ENCODE peak calls at places on chromosomes 12 and 14, in four cellular contexts. E, V, N and I are unnamed samples. For H3K9me3, the result is how much of the 10 kb centered on the place peaks cover.

GRCh38 chr12:101181776-101182175 is 28.3 kb downstream of the SLC5A8 start:
- DNase-seq in E (no peak), V (peak), N (no peak), I (no peak)

GRCh38 chr12:132806857-132807256 is 21.8 kb downstream of the GOLGA3 start:
- DNase-seq in E (no peak), V (no peak), N (no peak), I (no peak)

GRCh38 chr12:1842183-1842904 is 22.0 kb downstream of the LRTM2 start:
- DNase-seq in E (no peak), V (no peak), N (no peak), I (no peak)

GRCh38 chr12:5945071-5946008 is at the start of gene ANO2:
- DNase-seq in E (no peak), V (peak), N (peak), I (no peak)

GRCh38 chr12:59723520-59723919 is 127.7 kb downstream of the SLC16A7 start:
- DNase-seq in E (no peak), V (no peak), N (no peak), I (no peak)

GRCh38 chr14:61608245-61609142 is 86.8 kb upstream of the HIF1A start:
- DNase-seq in E (no peak), V (no peak), N (peak), I (no peak)

GRCh38 chr14:22848391-22849164 is 12.2 kb downstream of the MMP14 start:
- DNase-seq in E (peak), V (peak), N (peak), I (peak)

GRCh38 chr12:91316161-91316759 is 133.6 kb upstream of the DCN start:
- DNase-seq in E (no peak), V (no peak), N (no peak), I (no peak)

GRCh38 chr14:56874375-56874774 is 64.1 kb upstream of the OTX2 start:
- DNase-seq in E (peak), V (no peak), N (peak), I (no peak)

GRCh38 chr12:104763163-104763805 is 194.8 kb downstream of the SLC41A2 start:
- DNase-seq in E (peak), V (peak), N (no peak), I (no peak)

GRCh38 chr12:121530600-121531355 is 50.0 kb downstream of the KDM2B start:
- DNase-seq in E (no peak), V (peak), N (no peak), I (peak)

GRCh38 chr12:3263282-3263681 is 186.1 kb downstream of the TSPAN9 start:
- DNase-seq in E (no peak), V (no peak), N (no peak), I (no peak)

GRCh38 chr12:62711626-62712305 is 223.2 kb downstream of the PPM1H start:
- DNase-seq in E (no peak), V (peak), N (peak), I (no peak)

GRCh38 chr12:57175428-57176138 is 28.2 kb upstream of the LRP1-AS start:
- DNase-seq in E (peak), V (peak), N (peak), I (peak)

GRCh38 chr12:45232771-45233372 is 17.0 kb downstream of the ANO6 start:
- DNase-seq in E (peak), V (peak), N (no peak), I (no peak)

GRCh38 chr12:57094194-57095160 is 5.6 kb downstream of the NAB2 start:
- DNase-seq in E (no peak), V (no peak), N (no peak), I (no peak)

GRCh38 chr12:78963439-78964222 is 99.1 kb downstream of the SYT1 start:
- DNase-seq in E (peak), V (no peak), N (no peak), I (no peak)

GRCh38 chr12:101759396-101760047 is 20.3 kb upstream of the SYCP3 start:
- DNase-seq in E (peak), V (peak), N (peak), I (no peak)

GRCh38 chr12:130086248-130086647 is 76.0 kb upstream of the FZD10 start:
- DNase-seq in E (no peak), V (no peak), N (no peak), I (no peak)

GRCh38 chr12:67515679-67516363 is 132.7 kb upstream of the DYRK2 start:
- DNase-seq in E (no peak), V (peak), N (no peak), I (no peak)

GRCh38 chr14:93702946-93703345 is 85.3 kb downstream of the PRIMA1 start:
- DNase-seq in E (no peak), V (no peak), N (no peak), I (no peak)

GRCh38 chr12:130922584-130922983 is 31.1 kb upstream of the ADGRD1 start:
- DNase-seq in E (no peak), V (no peak), N (no peak), I (no peak)

GRCh38 chr14:105047283-105048016 is 17.8 kb downstream of the GPR132 start:
- DNase-seq in E (no peak), V (no peak), N (no peak), I (no peak)

GRCh38 chr12:107103097-107103496 is 9.7 kb upstream of the CRY1 start:
- DNase-seq in E (no peak), V (no peak), N (no peak), I (no peak)

GRCh38 chr14:47442206-47442605 is 233.2 kb downstream of the MDGA2 start:
- DNase-seq in E (peak), V (peak), N (peak), I (no peak)

GRCh38 chr14:93619176-93619793 is 169.0 kb downstream of the PRIMA1 start:
- DNase-seq in E (peak), V (peak), N (peak), I (no peak)

DNA sequence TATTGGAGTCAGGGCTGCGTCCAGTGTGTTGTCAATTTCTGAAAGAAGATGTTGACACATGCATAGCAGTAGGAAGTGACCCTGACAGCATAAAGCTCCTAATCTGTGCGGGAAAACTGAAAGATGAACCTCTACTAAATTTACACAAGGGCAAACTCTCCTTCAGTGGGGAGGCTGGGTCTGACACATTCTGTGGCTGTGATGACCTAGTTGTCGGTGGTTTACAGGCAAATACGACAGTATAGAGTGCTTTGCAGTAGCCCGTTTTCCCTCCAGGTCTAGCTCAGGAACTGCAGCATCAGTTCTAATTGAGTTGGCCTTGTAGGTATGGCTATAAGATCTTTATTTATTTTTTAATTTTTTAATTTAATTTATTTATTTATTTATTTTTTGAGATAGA is 14.8 kb upstream of the GABARAPL1 start:
- DNase-seq in E (no peak), V (no peak), N (no peak), I (no peak)
- H3K9me3 ChIP-seq in E (under half), V (under half), N (under half), I (under half)

GRCh38 chr12:42893196-42893595 is 303.6 kb upstream of the PRICKLE1 start:
- DNase-seq in E (no peak), V (no peak), N (no peak), I (no peak)

GRCh38 chr12:42887657-42888056 is 298.1 kb upstream of the PRICKLE1 start:
- DNase-seq in E (no peak), V (no peak), N (no peak), I (no peak)

GRCh38 chr12:42893802-42894201 is 304.3 kb upstream of the PRICKLE1 start:
- DNase-seq in E (peak), V (no peak), N (no peak), I (no peak)

GRCh38 chr12:42892702-42893101 is 303.2 kb upstream of the PRICKLE1 start:
- DNase-seq in E (no peak), V (no peak), N (no peak), I (no peak)
- H3K27ac ChIP-seq in E (no peak), V (no peak), N (no peak), I (no peak)

DNA sequence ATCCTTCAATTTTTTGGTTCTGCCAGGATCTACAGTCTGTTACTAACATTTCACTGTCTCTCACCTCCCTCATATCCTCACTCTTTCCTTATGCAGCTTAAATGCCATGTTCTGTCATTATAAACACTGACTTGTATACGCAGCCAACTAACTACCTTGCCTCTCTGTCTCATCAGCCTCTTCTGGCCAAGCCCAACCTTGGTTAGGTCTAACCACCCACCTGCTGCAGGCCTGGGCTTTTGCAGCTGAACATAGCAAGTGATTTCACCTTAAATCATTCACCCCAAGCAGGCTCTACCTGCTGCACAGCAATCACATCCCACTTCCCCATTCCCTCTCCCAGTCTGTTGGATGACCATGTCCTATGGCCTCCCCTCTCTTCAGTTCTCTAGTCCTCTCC is 91.5 kb downstream of the GTF2A1 start:
- DNase-seq in E (no peak), V (no peak), N (no peak), I (no peak)
- H3K9me3 ChIP-seq in E (under half), V (under half), N (under half), I (under half)

DNA sequence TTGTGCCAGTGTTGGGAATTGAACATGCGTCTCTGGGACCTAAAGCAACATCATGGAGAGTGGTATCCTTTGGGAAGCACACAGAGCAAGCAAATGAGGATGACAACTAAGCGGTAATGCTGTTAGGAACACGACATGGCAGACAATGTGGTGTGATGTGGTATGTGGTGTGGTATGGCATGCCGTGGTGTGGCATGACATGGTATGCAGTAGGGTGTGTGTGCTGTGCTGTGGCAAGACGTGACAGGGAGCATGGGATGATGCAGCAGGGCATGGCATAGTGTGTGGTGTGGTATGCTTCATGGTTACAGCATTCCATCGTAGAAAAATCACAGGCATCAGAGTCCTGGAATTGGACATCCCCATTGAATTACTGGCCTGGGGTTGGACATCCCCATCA is 108.7 kb downstream of the RTN1 start:
- DNase-seq in E (no peak), V (no peak), N (no peak), I (no peak)
- H3K27ac ChIP-seq in E (no peak), V (no peak), N (no peak), I (no peak)